ENCODE peak calls at places on chromosomes 6 and 20, in eight cellular contexts. H is HCT116, A is body of pancreas, M is adrenal gland, K is stomach, G is ovary, F is heart left ventricle, W is uterus. I is an unnamed sample.

GRCh38 chr20:6469695-6470094 is 297.8 kb upstream of the BMP2 start:
- DNase-seq in H (no peak), A (no peak), M (no peak), K (no peak), G (no peak), F (no peak), W (no peak), I (no peak)

GRCh38 chr20:37411408-37412306 is 65.7 kb downstream of the SRC start:
- DNase-seq in H (no peak), A (no peak), M (no peak), K (no peak), G (no peak), F (no peak), W (no peak), I (no peak)

GRCh38 chr20:24745617-24746350 is 203.3 kb upstream of the CST7 start:
- DNase-seq in H (no peak), A (no peak), M (no peak), K (no peak), G (no peak), F (no peak), W (no peak), I (no peak)

GRCh38 chr6:138285800-138286199 is 67.5 kb upstream of the PBOV1 start:
- DNase-seq in H (no peak), A (no peak), M (no peak), K (no peak), G (no peak), F (no peak), W (no peak), I (no peak)

GRCh38 chr6:99148761-99149160 is 200.7 kb downstream of the FAXC start:
- DNase-seq in H (no peak), A (no peak), M (no peak), K (no peak), G (no peak), F (no peak), W (no peak), I (no peak)

GRCh38 chr6:154487367-154488275 is 22.9 kb downstream of the CNKSR3 start:
- DNase-seq in H (no peak), A (no peak), M (no peak), K (no peak), G (no peak), F (no peak), W (no peak), I (no peak)

GRCh38 chr6:138593100-138593877 is 94.0 kb upstream of the NHSL1 start:
- DNase-seq in H (peak; percentile 64), A (peak; percentile 68), M (peak; percentile 71), K (peak; percentile 30), G (peak; percentile 39), F (no peak), W (peak; percentile 29), I (peak; percentile 73)

GRCh38 chr20:20491110-20491783 is 123.3 kb downstream of the INSM1 start:
- DNase-seq in H (no peak), A (no peak), M (no peak), K (no peak), G (no peak), F (no peak), W (no peak), I (no peak)

GRCh38 chr20:34507661-34508060 is 8.6 kb upstream of the DYNLRB1 start:
- DNase-seq in H (no peak), A (no peak), M (no peak), K (no peak), G (no peak), F (no peak), W (no peak), I (no peak)

GRCh38 chr6:73079978-73080377 is 145.3 kb downstream of the KHDC1L start:
- DNase-seq in H (no peak), A (no peak), M (no peak), K (no peak), G (no peak), F (no peak), W (no peak), I (no peak)

GRCh38 chr6:161418458-161418945 is 144.6 kb upstream of the AGPAT4 start:
- DNase-seq in H (peak; percentile 68), A (peak; percentile 83), M (peak; percentile 32), K (no peak), G (peak; percentile 56), F (no peak), W (peak; percentile 20), I (no peak)

GRCh38 chr20:20606046-20606445 is 106.4 kb downstream of the RALGAPA2 start:
- DNase-seq in H (no peak), A (no peak), M (no peak), K (no peak), G (no peak), F (no peak), W (no peak), I (no peak)

GRCh38 chr6:165766457-165766856 is 103.4 kb upstream of the PDE10A start:
- DNase-seq in H (no peak), A (no peak), M (no peak), K (no peak), G (no peak), F (no peak), W (no peak), I (no peak)

GRCh38 chr20:13338999-13339411 is 117.9 kb downstream of the ISM1 start:
- DNase-seq in H (no peak), A (no peak), M (no peak), K (no peak), G (no peak), F (no peak), W (no peak), I (no peak)

DNA sequence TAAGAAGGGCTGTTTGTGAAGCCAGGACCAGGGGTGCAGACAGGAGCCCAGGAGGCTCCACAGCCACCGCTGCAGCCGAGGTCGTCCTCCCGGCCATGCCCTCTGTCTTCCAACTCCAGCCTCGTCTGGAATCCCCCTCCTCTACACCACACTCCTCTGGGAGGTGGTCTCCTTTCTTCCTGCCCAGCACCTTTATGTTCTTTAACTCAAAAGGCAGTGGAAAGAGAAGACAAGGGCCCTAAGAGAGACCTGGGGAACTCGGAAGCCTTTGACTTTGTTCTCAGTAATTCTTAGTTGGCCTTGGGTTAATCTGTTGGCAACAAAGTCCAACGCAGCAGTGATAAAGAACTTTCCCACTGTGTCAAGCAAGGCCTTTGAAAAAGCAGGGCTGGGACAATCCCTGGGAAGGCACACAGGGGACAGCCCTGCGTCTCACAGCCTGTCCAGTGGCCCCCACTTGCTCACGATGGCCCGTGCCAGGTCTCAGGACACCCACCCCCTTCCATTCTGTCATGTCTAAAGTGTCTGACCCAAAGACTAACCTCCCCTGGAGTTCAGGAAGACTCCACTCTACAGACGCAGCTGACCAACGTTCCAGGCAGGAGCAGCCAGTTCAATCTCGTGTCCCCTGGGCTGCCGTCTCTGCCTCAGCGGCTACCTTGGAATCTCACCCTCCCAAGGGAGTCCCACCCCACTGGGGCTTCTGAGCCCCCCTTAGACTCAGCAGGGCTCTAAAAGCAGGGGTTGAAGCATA is 42.8 kb upstream of the FAM50B start:
- DNase-seq in H (no peak), A (peak; percentile 64), M (peak; percentile 57), K (peak; percentile 27), G (no peak), F (no peak), W (no peak), I (no peak)
- TF ChIP-seq POLR2A in H (no peak), A (no peak), M (no peak), K (no peak), G (no peak), F (no peak), W (no peak), I (no peak)

DNA sequence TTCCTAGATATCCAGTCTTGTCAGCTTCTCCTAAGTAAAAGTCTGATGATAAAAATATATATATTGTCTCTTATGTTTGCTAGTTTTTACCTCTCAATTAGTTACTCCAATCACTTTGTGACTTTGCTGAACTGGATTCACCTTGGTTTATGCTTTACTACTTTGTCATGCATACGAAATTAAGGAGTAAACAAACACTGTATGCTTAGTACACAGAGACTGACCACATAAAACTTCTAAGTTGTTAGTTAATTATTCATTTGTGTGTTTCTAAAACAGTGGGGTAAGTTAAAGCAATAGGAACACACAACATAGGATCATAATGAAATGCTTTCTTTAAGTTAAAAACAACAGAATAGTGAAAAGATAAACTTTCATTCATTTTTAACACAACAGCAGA is 877.3 kb upstream of the MAP3K7 start:
- DNase-seq in H (no peak), A (no peak), M (no peak), K (no peak), G (no peak), F (no peak), W (no peak), I (no peak)
- H3K27ac ChIP-seq in H (no peak overlapping the region), A (no peak overlapping the region), M (no peak overlapping the region), K (no peak overlapping the region), G (no peak overlapping the region), F (no peak overlapping the region), W (no peak overlapping the region), I (no peak overlapping the region)

GRCh38 chr6:143164565-143165105 is 103.9 kb downstream of the AIG1 start:
- DNase-seq in H (no peak), A (no peak), M (no peak), K (no peak), G (no peak), F (no peak), W (no peak), I (no peak)
- TF ChIP-seq POLR2A in H (no peak), A (no peak), M (no peak), K (no peak), G (no peak), F (no peak), W (no peak), I (no peak)

GRCh38 chr20:63415418-63416108 is 54.4 kb upstream of the CHRNA4 start:
- DNase-seq in H (no peak), A (no peak), M (no peak), K (no peak), G (no peak), F (no peak), W (no peak), I (no peak)

GRCh38 chr20:63412889-63413288 is 51.7 kb upstream of the CHRNA4 start:
- DNase-seq in H (no peak), A (no peak), M (no peak), K (no peak), G (no peak), F (no peak), W (no peak), I (no peak)

GRCh38 chr20:63413323-63413722 is 52.2 kb upstream of the CHRNA4 start:
- DNase-seq in H (no peak), A (no peak), M (no peak), K (no peak), G (no peak), F (no peak), W (no peak), I (no peak)

GRCh38 chr20:63414720-63415417 is 53.7 kb upstream of the CHRNA4 start:
- DNase-seq in H (no peak), A (no peak), M (no peak), K (no peak), G (no peak), F (no peak), W (no peak), I (no peak)

DNA sequence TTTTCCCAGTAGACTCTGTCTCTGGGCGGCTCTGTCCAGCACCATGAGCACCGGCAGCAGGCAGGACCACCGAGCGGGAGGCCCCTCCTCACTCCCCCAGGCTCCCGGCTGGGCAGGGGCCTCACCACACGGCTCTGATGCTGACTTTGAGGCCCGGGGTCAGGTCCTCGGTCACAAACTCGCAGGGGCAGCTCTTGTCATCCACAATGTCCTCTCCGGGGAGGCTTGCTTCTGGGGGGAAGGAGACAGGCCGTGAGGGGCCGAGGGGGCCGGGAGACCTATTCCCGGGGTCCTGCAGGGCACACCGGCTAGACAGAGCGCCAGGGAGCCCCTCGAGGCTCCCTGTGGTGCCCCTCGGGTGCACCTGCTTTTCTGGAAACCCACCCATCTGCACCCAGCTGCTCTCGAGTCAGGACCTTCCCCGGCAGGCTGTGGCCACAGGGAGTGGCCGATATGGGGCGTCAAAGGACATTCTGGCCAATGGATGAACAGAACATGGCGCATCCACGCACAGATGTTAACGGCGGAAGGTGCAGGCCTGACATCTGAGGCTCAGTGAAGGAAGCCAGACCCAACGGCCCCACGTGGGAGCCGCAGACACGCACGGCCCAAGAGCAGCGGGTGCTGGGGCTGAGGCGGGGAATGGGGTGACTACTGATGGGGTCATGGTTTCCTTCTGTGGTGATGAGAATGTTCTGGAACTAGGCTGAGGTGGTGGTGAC is 53.0 kb upstream of the CHRNA4 start:
- DNase-seq in H (no peak), A (no peak), M (no peak), K (no peak), G (no peak), F (no peak), W (no peak), I (no peak)
- H3K27ac ChIP-seq in H (no peak overlapping the region), A (no peak overlapping the region), M (no peak overlapping the region), K (no peak overlapping the region), G (no peak overlapping the region), F (no peak overlapping the region), W (no peak overlapping the region), I (no peak overlapping the region)